ENCODE peak calls at places on chromosomes 3 and 15, in five cellular contexts. U is transverse colon, W is heart left ventricle, S is OCI-LY7, M is psoas muscle. Z is an unnamed sample.

GRCh38 chr15:52262364-52262763 is 33.2 kb downstream of the MYO5C start:
- DNase-seq in U (no peak), W (no peak), S (no peak), M (no peak), Z (no peak)

GRCh38 chr15:65945616-65946015 is 76.3 kb downstream of the RAB11A start:
- DNase-seq in U (no peak), W (no peak), S (peak; percentile 24), M (no peak), Z (peak; percentile 24)

GRCh38 chr3:177524742-177525141 is 327.5 kb upstream of the TBL1XR1 start:
- DNase-seq in U (no peak), W (no peak), S (no peak), M (no peak), Z (no peak)

GRCh38 chr3:16429086-16429485 is 84.4 kb downstream of the RFTN1 start:
- DNase-seq in U (no peak), W (no peak), S (no peak), M (no peak), Z (no peak)

GRCh38 chr3:137039570-137039969 is 81.8 kb downstream of the IL20RB start:
- DNase-seq in U (no peak), W (no peak), S (no peak), M (no peak), Z (no peak)

GRCh38 chr3:42499478-42499871 is 3.0 kb upstream of the VIPR1 start:
- DNase-seq in U (no peak), W (peak; percentile 7), S (no peak), M (no peak), Z (peak; percentile 2)

GRCh38 chr15:40336129-40337122 is 4.3 kb downstream of the CCDC9B start:
- DNase-seq in U (no peak), W (no peak), S (peak; percentile 30), M (no peak), Z (peak; percentile 69)

GRCh38 chr15:51356983-51357382 is 15.5 kb downstream of the GLDN start:
- DNase-seq in U (no peak), W (no peak), S (no peak), M (no peak), Z (no peak)

GRCh38 chr3:168040624-168041208 is 55.0 kb downstream of the GOLIM4 start:
- DNase-seq in U (no peak), W (no peak), S (peak; percentile 63), M (no peak), Z (peak; percentile 29)
- TF ChIP-seq CTCF in U (peak; percentile 54), W (peak; percentile 64), S (peak; percentile 87), M (peak; percentile 60), Z (peak; percentile 70)

GRCh38 chr3:123702720-123703119 is 117.9 kb upstream of the HACD2 start:
- DNase-seq in U (no peak), W (no peak), S (no peak), M (no peak), Z (no peak)
- H3K27ac ChIP-seq in U (peak overlapping the region; percentile 86), W (no peak overlapping the region), S (no peak overlapping the region), M (no peak overlapping the region), Z (no peak overlapping the region)

GRCh38 chr15:84950570-84951111 is 31.0 kb upstream of the PDE8A start:
- DNase-seq in U (no peak), W (no peak), S (no peak), M (no peak), Z (no peak)

GRCh38 chr15:84953726-84954125 is 27.9 kb upstream of the PDE8A start:
- DNase-seq in U (no peak), W (no peak), S (no peak), M (no peak), Z (no peak)

GRCh38 chr15:84953136-84953535 is 28.5 kb upstream of the PDE8A start:
- DNase-seq in U (no peak), W (no peak), S (no peak), M (no peak), Z (no peak)

GRCh38 chr15:84956199-84956598 is 25.5 kb upstream of the PDE8A start:
- DNase-seq in U (no peak), W (no peak), S (no peak), M (no peak), Z (no peak)

DNA sequence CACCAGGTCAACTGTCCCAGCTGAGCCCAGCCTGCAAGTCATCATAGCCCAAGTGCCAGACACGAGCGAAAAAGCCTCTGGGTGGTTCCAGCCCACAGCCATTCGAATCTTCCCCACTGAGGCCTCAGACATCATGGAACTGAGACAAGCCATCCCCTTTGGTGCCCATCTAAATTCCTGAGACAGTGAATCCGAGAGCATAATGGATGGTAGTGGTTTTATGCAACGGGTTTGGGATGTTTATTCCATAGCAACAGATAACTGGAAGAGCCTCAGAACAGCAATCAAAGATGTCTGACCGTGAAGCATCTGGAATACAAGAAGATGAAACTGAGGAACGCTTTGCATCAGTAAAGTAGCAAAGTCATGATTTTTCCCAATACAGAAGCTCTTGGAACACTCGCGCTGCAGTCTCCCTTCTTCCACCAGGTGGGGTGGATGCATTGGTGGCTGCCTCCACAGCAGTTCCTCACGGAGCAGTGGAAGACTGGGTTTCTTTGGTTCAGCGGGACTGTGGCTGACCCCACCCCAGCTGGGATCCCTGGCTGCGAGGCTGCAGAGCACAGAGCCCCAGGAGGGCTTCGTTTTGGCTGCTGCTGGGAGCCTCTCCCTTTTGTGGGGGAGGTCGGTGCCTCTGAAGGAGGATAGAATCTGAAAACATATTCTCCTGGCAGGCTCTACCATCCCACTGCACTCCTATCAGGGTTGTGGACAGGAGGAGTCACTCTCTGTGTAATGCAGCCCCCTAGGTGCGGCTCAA is 26.4 kb upstream of the PDE8A start:
- DNase-seq in U (peak; percentile 78), W (peak; percentile 76), S (peak; percentile 30), M (peak; percentile 70), Z (peak; percentile 79)
- H3K4me3 ChIP-seq in U (no peak overlapping the region), W (peak overlapping the region; percentile 40), S (no peak overlapping the region), M (peak overlapping the region; percentile 52), Z (peak overlapping the region; percentile 15)

GRCh38 chr3:180631317-180631716 is 29.4 kb downstream of the TTC14 start:
- DNase-seq in U (no peak), W (no peak), S (no peak), M (no peak), Z (no peak)

GRCh38 chr3:180630360-180630759 is 28.4 kb downstream of the TTC14 start:
- DNase-seq in U (no peak), W (no peak), S (no peak), M (no peak), Z (no peak)

DNA sequence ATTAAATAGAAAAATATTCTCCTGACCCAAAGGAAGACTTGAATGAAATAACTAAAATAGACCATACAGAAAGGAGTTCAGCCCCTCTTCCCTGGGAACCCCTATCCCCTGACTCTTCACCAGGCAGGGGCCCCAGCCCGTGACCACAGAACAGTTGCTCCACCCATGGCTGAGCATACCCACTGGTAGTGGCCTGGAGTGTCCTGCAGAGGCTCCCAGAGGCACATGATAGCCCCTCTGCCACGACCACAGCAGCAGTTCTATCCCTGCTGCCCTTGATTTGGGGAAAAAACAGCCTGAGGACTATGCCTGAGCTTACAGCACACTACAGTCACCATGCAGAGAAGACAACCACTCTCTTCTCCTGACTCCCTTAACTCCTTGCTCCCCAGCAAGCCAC is 31.8 kb downstream of the TTC14 start:
- DNase-seq in U (no peak), W (no peak), S (no peak), M (no peak), Z (peak; percentile 22)
- TF ChIP-seq CTCF in U (no peak), W (no peak), S (no peak), M (no peak), Z (peak; percentile 58)

GRCh38 chr3:30680789-30681188 is 74.4 kb downstream of the TGFBR2 start:
- DNase-seq in U (no peak), W (peak; percentile 34), S (no peak), M (no peak), Z (no peak)

GRCh38 chr3:30682434-30683155 is 76.2 kb downstream of the TGFBR2 start:
- DNase-seq in U (no peak), W (no peak), S (no peak), M (no peak), Z (no peak)

GRCh38 chr3:30679045-30679444 is 72.6 kb downstream of the TGFBR2 start:
- DNase-seq in U (no peak), W (no peak), S (no peak), M (no peak), Z (no peak)

GRCh38 chr3:30683769-30684168 is 77.4 kb downstream of the TGFBR2 start:
- DNase-seq in U (no peak), W (no peak), S (no peak), M (no peak), Z (no peak)

DNA sequence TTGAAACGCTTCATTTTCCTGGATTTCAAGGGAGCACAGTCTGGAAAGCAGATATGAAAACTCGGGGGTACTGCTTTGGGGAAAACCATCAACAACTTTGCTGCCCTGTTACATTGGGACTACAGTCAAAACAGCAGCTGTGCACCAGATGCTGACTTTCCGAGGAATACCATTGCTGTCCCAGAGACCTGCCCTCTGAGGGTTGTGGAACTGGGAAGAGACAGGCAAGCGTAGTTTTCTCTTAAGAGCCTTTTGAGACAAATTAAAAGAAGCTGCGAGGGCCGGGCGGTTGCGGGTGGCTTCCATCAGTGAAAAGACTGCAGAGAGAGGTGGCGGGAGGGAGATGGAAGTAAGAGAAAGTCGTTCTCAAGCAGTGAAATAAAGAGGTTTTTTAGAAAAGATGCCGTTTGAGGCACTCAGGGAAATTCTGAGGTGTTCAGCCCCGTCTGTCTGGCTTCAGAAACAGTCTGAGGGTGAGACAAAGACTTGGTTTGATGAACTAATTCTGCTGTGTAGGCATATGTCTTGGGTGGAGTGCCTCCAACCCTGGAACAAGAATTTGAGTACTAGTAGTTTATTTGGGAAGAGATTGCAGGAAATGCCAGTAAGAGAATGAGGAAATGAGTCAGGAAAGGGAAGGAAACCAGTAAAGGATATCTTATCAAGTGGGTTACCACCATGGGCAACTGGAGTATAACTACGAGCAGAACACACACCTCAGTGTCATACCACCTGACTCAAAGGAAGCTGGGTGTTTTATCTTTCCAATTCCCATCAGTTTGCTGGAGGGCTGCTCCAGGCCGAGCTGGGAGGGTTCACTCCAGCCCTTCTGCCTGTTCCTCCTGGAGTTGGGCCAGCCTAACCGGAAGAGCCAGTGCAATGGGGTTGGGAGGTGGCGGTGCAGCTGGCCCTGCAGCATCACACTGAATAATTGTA is 75.1 kb downstream of the TGFBR2 start:
- DNase-seq in U (no peak), W (peak; percentile 70), S (no peak), M (peak; percentile 40), Z (no peak)
- H3K27ac ChIP-seq in U (peak overlapping the region; percentile 70), W (peak overlapping the region; percentile 59), S (no peak overlapping the region), M (peak overlapping the region; percentile 6), Z (no peak overlapping the region)

GRCh38 chr3:64559658-64560057 is 128.1 kb downstream of the ADAMTS9 start:
- DNase-seq in U (no peak), W (no peak), S (no peak), M (no peak), Z (no peak)

GRCh38 chr3:64555351-64555750 is 132.4 kb downstream of the ADAMTS9 start:
- DNase-seq in U (no peak), W (no peak), S (no peak), M (no peak), Z (no peak)

GRCh38 chr3:64563776-64564175 is 124.0 kb downstream of the ADAMTS9 start:
- DNase-seq in U (no peak), W (no peak), S (no peak), M (no peak), Z (no peak)

GRCh38 chr3:64561503-64561810 is 126.3 kb downstream of the ADAMTS9 start:
- DNase-seq in U (no peak), W (no peak), S (no peak), M (no peak), Z (no peak)

GRCh38 chr3:64560802-64561502 is 126.8 kb downstream of the ADAMTS9 start:
- DNase-seq in U (no peak), W (no peak), S (no peak), M (no peak), Z (no peak)
- H3K4me3 ChIP-seq in U (no peak overlapping the region), W (peak overlapping the region; percentile 37), S (no peak overlapping the region), M (peak overlapping the region; percentile 41), Z (no peak overlapping the region)

Z was measured in WERI-Rb-1.